ENCODE peak calls at places on chromosome 14, in eight cellular contexts. M, W, T, Y, B, Z, V and G are unnamed samples.

GRCh38 chr14:102527255-102528232 is 18.0 kb upstream of the ANKRD9 start:
- DNase-seq in M (no peak), W (no peak), B (no peak), Z (no peak), T (no peak), V (no peak), Y (peak), G (no peak)

GRCh38 chr14:65628664-65629063 is 216.1 kb downstream of the FUT8 start:
- DNase-seq in T (no peak), Y (no peak), Z (no peak), V (no peak), M (no peak), B (no peak), W (no peak), G (no peak)

GRCh38 chr14:23430733-23431105 is 4.7 kb downstream of the MYH7 start:
- DNase-seq in T (no peak), Z (no peak), V (no peak), M (peak), B (peak), W (no peak), Y (no peak), G (no peak)

GRCh38 chr14:35807131-35807961 is 1.7 kb downstream of the RALGAPA1 start:
- DNase-seq in Y (no peak), V (no peak), B (no peak), W (no peak), T (no peak), M (no peak), Z (no peak), G (no peak)

GRCh38 chr14:102544745-102545460 is 35.3 kb upstream of the ANKRD9 start:
- DNase-seq in W (peak), T (no peak), M (no peak), Y (no peak), V (no peak), B (no peak), Z (peak), G (no peak)

GRCh38 chr14:61864329-61864898 is 102.2 kb downstream of the SNAPC1 start:
- DNase-seq in M (no peak), Y (no peak), W (no peak), Z (no peak), B (no peak), V (no peak), T (no peak), G (no peak)

GRCh38 chr14:87380054-87380453 is 612.9 kb downstream of the GALC start:
- DNase-seq in Z (no peak), M (no peak), B (no peak), V (no peak), T (no peak), W (no peak), Y (no peak), G (no peak)

GRCh38 chr14:106875503-106875902 is 1349.1 kb downstream of the TMEM121 start:
- DNase-seq in M (no peak), Z (peak), B (no peak), T (peak), Y (no peak), V (no peak), W (no peak), G (peak)

GRCh38 chr14:101225116-101225728 is 321.7 kb upstream of the RTL1 start:
- DNase-seq in W (no peak), Y (no peak), B (no peak), M (no peak), V (no peak), Z (no peak), T (no peak), G (peak)

GRCh38 chr14:76591270-76591669 is 170.0 kb upstream of the VASH1 start:
- DNase-seq in T (no peak), V (no peak), Z (no peak), Y (no peak), W (no peak), B (no peak), M (peak), G (no peak)

GRCh38 chr14:104162495-104162894 is 24.1 kb downstream of the KIF26A start:
- DNase-seq in Y (no peak), T (no peak), V (no peak), B (no peak), M (no peak), Z (no peak), W (no peak), G (no peak)

GRCh38 chr14:100709252-100709955 is 17.3 kb upstream of the DLK1 start:
- DNase-seq in Z (no peak), W (peak), B (peak), T (no peak), Y (no peak), V (no peak), M (no peak), G (peak)

GRCh38 chr14:56170028-56170427 is 51.8 kb downstream of the PELI2 start:
- DNase-seq in B (peak), Z (no peak), W (no peak), M (no peak), V (no peak), Y (no peak), T (no peak), G (peak)

GRCh38 chr14:36816481-36816880 is 154.8 kb downstream of the PAX9 start:
- DNase-seq in V (no peak), Z (no peak), M (no peak), B (no peak), T (no peak), W (no peak), Y (no peak), G (no peak)

GRCh38 chr14:24095196-24096068 is 1.3 kb downstream of the PCK2 start:
- DNase-seq in M (peak), Y (no peak), V (no peak), B (peak), T (no peak), W (no peak), Z (peak), G (peak)

GRCh38 chr14:54796961-54797360 is 105.7 kb downstream of the GCH1 start:
- DNase-seq in V (no peak), B (peak), W (no peak), Z (no peak), Y (no peak), M (no peak), T (no peak), G (no peak)

GRCh38 chr14:102210421-102211042 is 70.8 kb downstream of the WDR20 start:
- DNase-seq in Z (no peak), B (no peak), Y (no peak), T (no peak), W (no peak), V (no peak), M (no peak), G (no peak)

GRCh38 chr14:20662968-20663731 is 21.2 kb upstream of the RNASE4 start:
- DNase-seq in T (no peak), W (peak), M (peak), Y (peak), Z (peak), B (peak), V (peak), G (peak)

GRCh38 chr14:90785474-90785873 is 30.8 kb downstream of the TTC7B start:
- DNase-seq in V (no peak), Y (no peak), B (peak), Z (no peak), W (no peak), M (peak), T (no peak), G (no peak)

GRCh38 chr14:55684956-55685584 is 105.1 kb downstream of the KTN1 start:
- DNase-seq in Z (no peak), T (no peak), Y (no peak), M (no peak), W (no peak), V (no peak), B (no peak), G (no peak)

GRCh38 chr14:23487216-23487615 is 17.7 kb downstream of the NGDN start:
- DNase-seq in Z (no peak), B (no peak), Y (no peak), V (no peak), M (peak), W (no peak), T (no peak), G (no peak)

GRCh38 chr14:80636071-80636470 is 305.5 kb downstream of the CEP128 start:
- DNase-seq in V (no peak), B (peak), T (no peak), Y (no peak), M (no peak), W (no peak), Z (no peak), G (no peak)

GRCh38 chr14:54627325-54627717 is 60.4 kb downstream of the SAMD4A start:
- DNase-seq in B (no peak), W (no peak), Z (no peak), V (no peak), Y (no peak), M (no peak), T (no peak), G (no peak)

GRCh38 chr14:22657861-22658260 is 13.7 kb upstream of the OR6J1 start:
- DNase-seq in B (peak), M (no peak), V (no peak), T (no peak), Y (no peak), Z (no peak), W (no peak), G (no peak)

GRCh38 chr14:65560340-65561027 is 148.0 kb downstream of the FUT8 start:
- DNase-seq in W (no peak), Z (no peak), M (no peak), B (no peak), T (peak), V (no peak), Y (no peak), G (no peak)

GRCh38 chr14:20632831-20633771 is 8.4 kb downstream of the OR6S1 start:
- DNase-seq in T (no peak), V (peak), B (peak), Y (no peak), Z (peak), M (peak), W (peak), G (peak)

GRCh38 chr14:90677484-90678045 is 138.7 kb downstream of the TTC7B start:
- DNase-seq in W (no peak), B (peak), Z (peak), M (no peak), Y (no peak), V (no peak), T (no peak), G (no peak)

GRCh38 chr14:105700622-105701288 is 174.4 kb downstream of the TMEM121 start:
- DNase-seq in B (no peak), T (no peak), M (no peak), W (peak), Y (peak), Z (no peak), V (no peak), G (no peak)

GRCh38 chr14:95475540-95476240 is 40.8 kb downstream of the SYNE3 start:
- DNase-seq in V (no peak), Z (no peak), W (no peak), B (no peak), M (no peak), Y (no peak), T (no peak), G (no peak)

GRCh38 chr14:31950760-31951637 is 126.1 kb upstream of the ARHGAP5 start:
- DNase-seq in B (peak), Z (no peak), Y (no peak), W (no peak), T (peak), V (no peak), M (no peak), G (no peak)

GRCh38 chr14:102442241-102443211 is 67.0 kb downstream of the ANKRD9 start:
- DNase-seq in T (no peak), Y (no peak), B (no peak), Z (no peak), W (no peak), V (no peak), M (no peak), G (no peak)